ENCODE peak calls at places on chromosomes 4 and X, in ten cellular contexts. V is NB4, D is heart left ventricle, A is thyroid gland, X is adrenal gland, Q is breast epithelium, J is suprapubic skin, R is prostate gland, E is testis, O is spleen. F is an unnamed sample.

GRCh38 chrX:8868070-8868795 is 67.0 kb upstream of the FAM9A start:
- DNase-seq in V (no peak), D (no peak), A (no peak), X (no peak), Q (no peak), J (no peak), R (no peak), E (no peak), O (no peak), F (no peak)

GRCh38 chrX:12788645-12789044 is 2.6 kb upstream of the PRPS2 start:
- DNase-seq in V (no peak), D (no peak), A (no peak), X (no peak), Q (no peak), J (no peak), R (no peak), E (no peak), O (no peak), F (no peak)

GRCh38 chr4:52873861-52874343 is 11.8 kb downstream of the RASL11B start:
- DNase-seq in V (no peak), D (no peak), A (peak), X (no peak), Q (no peak), J (no peak), R (no peak), E (no peak), O (no peak), F (no peak)

GRCh38 chrX:36867143-36867542 is 141.0 kb upstream of the FAM47C start:
- DNase-seq in V (peak), D (no peak), A (no peak), X (peak), Q (no peak), J (no peak), R (peak), E (no peak), O (no peak), F (peak)

GRCh38 chrX:38986586-38986985 is 185.3 kb downstream of the MID1IP1 start:
- DNase-seq in V (no peak), D (no peak), A (no peak), X (no peak), Q (no peak), J (no peak), R (no peak), E (no peak), O (no peak), F (no peak)

GRCh38 chr4:154503598-154503997 is 12.0 kb upstream of the DCHS2 start:
- DNase-seq in V (peak), D (no peak), A (no peak), X (no peak), Q (no peak), J (no peak), R (no peak), E (no peak), O (no peak), F (peak)

GRCh38 chr4:20368926-20369325 is 117.2 kb downstream of the SLIT2 start:
- DNase-seq in V (no peak), D (no peak), A (no peak), X (no peak), Q (no peak), J (no peak), R (no peak), E (no peak), O (no peak), F (no peak)

GRCh38 chr4:134189949-134190348 is 11.6 kb downstream of the PABPC4L start:
- DNase-seq in V (no peak), D (no peak), A (no peak), X (no peak), Q (no peak), J (no peak), R (no peak), E (no peak), O (no peak), F (no peak)

GRCh38 chr4:958314-958665 is 15.1 kb downstream of the DGKQ start:
- DNase-seq in V (no peak), D (no peak), A (no peak), X (no peak), Q (no peak), J (no peak), R (no peak), E (no peak), O (no peak), F (no peak)

GRCh38 chr4:78689224-78689623 is 86.9 kb upstream of the BMP2K start:
- DNase-seq in V (no peak), D (no peak), A (no peak), X (no peak), Q (no peak), J (no peak), R (no peak), E (no peak), O (no peak), F (peak)

GRCh38 chr4:140937866-140938265 is 181.7 kb upstream of the TBC1D9 start:
- DNase-seq in V (no peak), D (no peak), A (no peak), X (no peak), Q (no peak), J (no peak), R (no peak), E (no peak), O (no peak), F (no peak)

GRCh38 chr4:141458501-141458900 is 177.9 kb upstream of the IL15 start:
- DNase-seq in V (no peak), D (no peak), A (no peak), X (no peak), Q (no peak), J (no peak), R (no peak), E (no peak), O (no peak), F (no peak)

GRCh38 chr4:163550869-163551267 is 56.4 kb downstream of the TMA16 start:
- DNase-seq in V (no peak), D (no peak), A (no peak), X (no peak), Q (no peak), J (no peak), R (no peak), E (no peak), O (no peak), F (no peak)

GRCh38 chrX:79452879-79453278 is 85.7 kb upstream of the ITM2A start:
- DNase-seq in V (no peak), D (no peak), A (peak), X (no peak), Q (no peak), J (no peak), R (no peak), E (no peak), O (no peak), F (no peak)

GRCh38 chr4:159291176-159291575 is 188.3 kb downstream of the RAPGEF2 start:
- DNase-seq in V (no peak), D (no peak), A (no peak), X (no peak), Q (no peak), J (no peak), R (no peak), E (no peak), O (no peak), F (no peak)

GRCh38 chr4:125021189-125021588 is 293.6 kb upstream of the FAT4 start:
- DNase-seq in V (no peak), D (no peak), A (no peak), X (no peak), Q (no peak), J (no peak), R (no peak), E (no peak), O (no peak), F (no peak)

GRCh38 chr4:22179124-22179874 is 230.7 kb upstream of the KCNIP4 start:
- DNase-seq in V (no peak), D (no peak), A (no peak), X (no peak), Q (no peak), J (no peak), R (no peak), E (no peak), O (no peak), F (no peak)

GRCh38 chr4:77120888-77121508 is 36.0 kb upstream of the CCNG2 start:
- DNase-seq in V (peak), D (no peak), A (no peak), X (no peak), Q (no peak), J (no peak), R (no peak), E (no peak), O (no peak), F (no peak)

GRCh38 chr4:109295081-109295480 is 7.4 kb downstream of the COL25A1 start:
- DNase-seq in V (no peak), D (no peak), A (no peak), X (no peak), Q (no peak), J (no peak), R (no peak), E (no peak), O (no peak), F (no peak)

GRCh38 chrX:140180585-140180984 is 215.3 kb upstream of the CXorf66 start:
- DNase-seq in V (no peak), D (no peak), A (no peak), X (no peak), Q (no peak), J (no peak), R (no peak), E (no peak), O (no peak), F (no peak)

GRCh38 chr4:23337292-23337691 is 552.6 kb downstream of the PPARGC1A start:
- DNase-seq in V (no peak), D (no peak), A (no peak), X (no peak), Q (no peak), J (no peak), R (no peak), E (no peak), O (no peak), F (no peak)

GRCh38 chrX:105636667-105637066 is 185.7 kb upstream of the NRK start:
- DNase-seq in V (no peak), D (no peak), A (no peak), X (no peak), Q (no peak), J (no peak), R (no peak), E (no peak), O (no peak), F (no peak)

GRCh38 chr4:186203391-186203802 is 12.0 kb downstream of the CYP4V2 start:
- DNase-seq in V (no peak), D (no peak), A (no peak), X (no peak), Q (no peak), J (no peak), R (no peak), E (peak), O (no peak), F (peak)

GRCh38 chrX:24023972-24024664 is 2.9 kb downstream of the KLHL15 start:
- DNase-seq in V (peak), D (no peak), A (no peak), X (no peak), Q (no peak), J (no peak), R (no peak), E (no peak), O (no peak), F (peak)

GRCh38 chrX:149006235-149006634 is 498.9 kb downstream of the IDS start:
- DNase-seq in V (no peak), D (no peak), A (no peak), X (no peak), Q (no peak), J (no peak), R (no peak), E (no peak), O (no peak), F (no peak)

GRCh38 chr4:38674206-38675144 is 10.5 kb downstream of the KLF3 start:
- DNase-seq in V (peak), D (no peak), A (peak), X (no peak), Q (no peak), J (no peak), R (no peak), E (no peak), O (no peak), F (peak)

GRCh38 chr4:128353791-128354190 is 66.2 kb upstream of the PGRMC2 start:
- DNase-seq in V (no peak), D (no peak), A (no peak), X (no peak), Q (no peak), J (no peak), R (no peak), E (no peak), O (no peak), F (no peak)

GRCh38 chr4:98663226-98664006 is 5.0 kb upstream of the TSPAN5 start:
- DNase-seq in V (peak), D (no peak), A (no peak), X (no peak), Q (no peak), J (no peak), R (no peak), E (no peak), O (peak), F (no peak)

GRCh38 chr4:127370495-127371069 is 262.2 kb upstream of the INTU start:
- DNase-seq in V (no peak), D (no peak), A (peak), X (no peak), Q (peak), J (peak), R (no peak), E (no peak), O (no peak), F (no peak)

GRCh38 chr4:67929447-67929846 is 33.8 kb downstream of the TMPRSS11A start:
- DNase-seq in V (no peak), D (no peak), A (no peak), X (no peak), Q (no peak), J (no peak), R (no peak), E (no peak), O (no peak), F (no peak)

GRCh38 chr4:106039796-106040195 is 144.5 kb downstream of the NPNT start:
- DNase-seq in V (no peak), D (no peak), A (no peak), X (no peak), Q (no peak), J (no peak), R (no peak), E (no peak), O (no peak), F (no peak)

GRCh38 chr4:153564630-153565525 is 98.7 kb downstream of the TMEM131L start:
- DNase-seq in V (no peak), D (no peak), A (no peak), X (no peak), Q (no peak), J (no peak), R (no peak), E (peak), O (no peak), F (peak)

GRCh38 chr4:102263024-102263787 is 82.1 kb downstream of the SLC39A8 start:
- DNase-seq in V (peak), D (no peak), A (no peak), X (no peak), Q (no peak), J (no peak), R (peak), E (peak), O (no peak), F (peak)

GRCh38 chrX:40097492-40098263 is at the start of gene BCOR:
- DNase-seq in V (peak), D (peak), A (peak), X (peak), Q (no peak), J (no peak), R (peak), E (peak), O (peak), F (peak)
- TF ChIP-seq POLR2A in V (peak), D (peak), A (peak), X (peak), Q (no peak), J (peak), R (peak), E (no peak), O (no peak), F (peak)

GRCh38 chrX:70292788-70293187 is 2.9 kb downstream of the KIF4A start:
- DNase-seq in V (no peak), D (no peak), A (no peak), X (no peak), Q (no peak), J (no peak), R (no peak), E (no peak), O (no peak), F (no peak)

GRCh38 chrX:70289168-70289792 is 447 bp downstream of the PDZD11 start:
- DNase-seq in V (no peak), D (no peak), A (no peak), X (no peak), Q (no peak), J (no peak), R (no peak), E (no peak), O (no peak), F (no peak)

GRCh38 chrX:70293621-70294020 is 3.7 kb downstream of the KIF4A start:
- DNase-seq in V (no peak), D (no peak), A (no peak), X (no peak), Q (no peak), J (no peak), R (no peak), E (no peak), O (no peak), F (no peak)

DNA sequence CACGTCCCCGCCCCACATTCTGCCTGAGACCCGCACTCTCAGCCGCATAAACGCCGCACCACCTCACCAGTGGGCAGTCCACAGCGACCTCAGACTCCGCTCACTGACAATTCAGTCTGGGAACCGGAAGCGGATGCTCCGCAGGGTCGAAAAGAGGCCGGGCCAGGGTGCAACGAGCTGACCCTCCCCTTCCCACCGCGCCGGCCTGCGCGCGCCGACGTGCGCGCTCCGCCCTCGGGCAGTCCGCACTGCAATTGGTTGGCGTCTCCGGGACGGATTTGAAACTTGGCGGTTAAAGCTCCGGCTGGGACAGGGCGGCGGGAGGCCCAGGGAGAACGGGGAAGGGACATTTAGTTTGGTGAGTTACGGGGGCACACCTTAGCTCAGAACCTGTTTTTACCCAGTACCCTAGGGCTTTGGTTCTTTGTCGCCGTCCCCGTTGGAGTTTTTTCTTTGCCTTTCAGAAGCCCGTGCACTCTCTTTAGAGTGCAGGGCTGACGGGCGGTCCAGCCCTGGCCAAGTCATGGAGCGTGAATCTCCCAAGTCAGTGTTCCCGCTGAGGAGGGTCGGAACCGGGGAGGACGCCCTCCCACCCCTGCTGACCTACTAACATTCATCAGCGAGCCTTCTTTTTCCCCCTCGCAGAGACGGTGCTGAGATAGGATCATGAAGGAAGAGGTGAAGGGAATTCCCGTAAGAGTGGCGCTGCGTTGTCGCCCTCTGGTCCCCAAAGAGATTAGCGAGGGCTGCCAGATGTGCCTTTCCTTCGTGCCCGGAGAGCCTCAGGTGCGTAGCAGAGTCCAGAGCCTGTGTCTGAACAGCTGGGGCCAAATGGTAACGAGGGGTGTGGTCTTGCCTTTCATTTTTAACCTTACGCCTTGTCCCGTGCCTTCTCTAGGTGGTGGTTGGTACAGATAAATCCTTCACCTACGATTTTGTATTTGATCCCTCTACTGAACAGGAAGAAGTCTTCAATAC is at the start of the genes KIF4A and PDZD11:
- DNase-seq in V (peak), D (peak), A (peak), X (peak), Q (peak), J (peak), R (peak), E (peak), O (peak), F (peak)
- TF ChIP-seq POLR2A in V (peak), D (peak), A (no peak), X (no peak), Q (no peak), J (no peak), R (no peak), E (no peak), O (no peak), F (peak)

GRCh38 chr4:75340561-75340960 is 173.6 kb downstream of the RCHY1 start:
- DNase-seq in V (no peak), D (no peak), A (no peak), X (no peak), Q (no peak), J (no peak), R (no peak), E (no peak), O (no peak), F (no peak)

GRCh38 chr4:75344915-75345314 is 169.3 kb downstream of the RCHY1 start:
- DNase-seq in V (no peak), D (no peak), A (no peak), X (no peak), Q (no peak), J (no peak), R (no peak), E (no peak), O (no peak), F (no peak)

GRCh38 chr4:75343333-75343732 is 170.9 kb downstream of the RCHY1 start:
- DNase-seq in V (no peak), D (no peak), A (no peak), X (no peak), Q (no peak), J (no peak), R (no peak), E (no peak), O (no peak), F (no peak)

GRCh38 chr4:75345436-75345835 is 168.8 kb downstream of the RCHY1 start:
- DNase-seq in V (no peak), D (no peak), A (no peak), X (no peak), Q (no peak), J (no peak), R (no peak), E (no peak), O (no peak), F (no peak)
- TF ChIP-seq POLR2A in V (no peak), D (no peak), A (no peak), X (no peak), Q (no peak), J (no peak), R (no peak), E (no peak), O (no peak), F (no peak)

GRCh38 chr4:2347190-2347589 is 71.3 kb downstream of the ZFYVE28 start:
- DNase-seq in V (no peak), D (no peak), A (no peak), X (no peak), Q (no peak), J (no peak), R (no peak), E (no peak), O (no peak), F (no peak)
- TF ChIP-seq POLR2A in V (no peak), D (no peak), A (no peak), X (no peak), Q (no peak), J (no peak), R (no peak), E (no peak), O (no peak), F (no peak)

DNA sequence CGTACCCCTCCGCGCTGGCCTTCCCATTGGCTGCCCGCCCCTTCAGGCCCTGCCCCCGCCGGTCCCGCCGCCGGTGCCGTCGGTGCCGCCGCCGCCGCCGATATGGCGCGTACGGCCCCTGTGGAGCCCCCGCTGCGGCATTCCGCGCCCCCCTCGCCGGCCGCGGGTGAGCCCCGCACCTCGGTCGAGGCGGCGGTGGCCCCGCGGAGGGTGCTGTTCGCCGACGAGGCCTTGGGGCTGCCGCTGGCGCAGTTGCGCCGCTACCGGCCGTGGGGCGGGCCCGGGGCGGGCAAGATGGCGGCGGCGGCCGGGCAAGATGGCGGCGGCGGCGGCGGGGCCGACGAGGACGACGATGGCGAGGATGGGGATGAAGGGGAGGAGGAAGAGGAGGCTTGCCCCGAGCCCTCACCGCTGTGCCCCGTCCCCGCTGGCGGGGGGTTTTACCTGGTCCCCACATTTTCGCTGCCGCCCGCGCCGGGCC is at the start of gene PPP1R3F:
- DNase-seq in V (no peak), D (no peak), A (no peak), X (no peak), Q (no peak), J (no peak), R (no peak), E (no peak), O (no peak), F (no peak)
- TF ChIP-seq POLR2A in V (peak), D (peak), A (no peak), X (peak), Q (no peak), J (peak), R (peak), E (no peak), O (no peak), F (no peak)

GRCh38 chr4:40473578-40474388 is 138.7 kb downstream of the CHRNA9 start:
- DNase-seq in V (no peak), D (no peak), A (no peak), X (no peak), Q (no peak), J (no peak), R (no peak), E (no peak), O (no peak), F (no peak)
- TF ChIP-seq POLR2A in V (no peak), D (no peak), A (no peak), X (no peak), Q (no peak), J (no peak), R (no peak), E (no peak), O (no peak), F (no peak)

GRCh38 chr4:69738872-69739271 is 21.5 kb downstream of the SULT1B1 start:
- DNase-seq in V (no peak), D (no peak), A (no peak), X (no peak), Q (no peak), J (no peak), R (no peak), E (no peak), O (no peak), F (peak)
- TF ChIP-seq POLR2A in V (no peak), D (no peak), A (no peak), X (no peak), Q (no peak), J (no peak), R (no peak), E (no peak), O (no peak), F (no peak)

F was measured in erythroblast.